ENCODE peak calls at places on chromosomes 2 and 18, in five cellular contexts. Z, I, C, F and M are unnamed samples.

GRCh38 chr2:205930209-205930608 is 155.8 kb downstream of the INO80D start:
- DNase-seq in Z (no peak), C (no peak), F (no peak), I (peak; percentile 43), M (no peak)

GRCh38 chr2:26477126-26477910 is 606 bp downstream of the OTOF start:
- DNase-seq in C (no peak), Z (no peak), F (no peak), I (no peak), M (no peak)

GRCh38 chr2:145598434-145598833 is 1078.5 kb upstream of the ZEB2 start:
- DNase-seq in Z (no peak), F (no peak), C (no peak), I (peak; percentile 68), M (no peak)

GRCh38 chr2:240351826-240352426 is 83.5 kb upstream of the GPC1 start:
- DNase-seq in Z (no peak), C (no peak), F (no peak), I (no peak), M (no peak)

GRCh38 chr2:175203621-175204496 is 22.3 kb upstream of the ATP5MC3 start:
- DNase-seq in Z (no peak), F (no peak), I (peak; percentile 62), C (peak; percentile 67), M (no peak)

GRCh38 chr2:69652206-69652605 is 8.7 kb upstream of the AAK1 start:
- DNase-seq in I (peak; percentile 82), Z (no peak), F (no peak), C (peak; percentile 67), M (no peak)

GRCh38 chr2:148021059-148021985 is at the start of gene MBD5:
- DNase-seq in I (peak; percentile 88), C (peak; percentile 37), Z (peak; percentile 64), F (peak; percentile 55), M (peak; percentile 56)

GRCh38 chr2:129661942-129662341 is 317.5 kb upstream of the RAB6C start:
- DNase-seq in F (no peak), I (no peak), C (no peak), Z (no peak), M (no peak)

GRCh38 chr18:22489694-22490093 is 72.0 kb upstream of the CTAGE1 start:
- DNase-seq in Z (no peak), C (peak; percentile 48), F (no peak), I (peak; percentile 7), M (no peak)

GRCh38 chr2:42100696-42101585 is 53.1 kb downstream of the PKDCC start:
- DNase-seq in C (no peak), F (peak; percentile 71), Z (peak; percentile 82), I (peak; percentile 81), M (peak; percentile 67)

GRCh38 chr18:9673296-9674251 is 34.5 kb upstream of the RAB31 start:
- DNase-seq in F (no peak), C (peak; percentile 97), I (peak; percentile 70), Z (no peak), M (no peak)

GRCh38 chr18:48548404-48548771 is 9.6 kb downstream of the CTIF start:
- DNase-seq in F (no peak), Z (no peak), I (peak; percentile 81), C (no peak), M (no peak)

GRCh38 chr2:10871978-10872377 is 39.8 kb upstream of the KCNF1 start:
- DNase-seq in I (no peak), F (no peak), C (no peak), Z (no peak), M (no peak)

GRCh38 chr2:98702896-98703620 is 27.9 kb downstream of the MGAT4A start:
- DNase-seq in F (no peak), I (no peak), C (no peak), Z (no peak), M (no peak)

GRCh38 chr2:120503206-120503792 is 157.4 kb downstream of the INHBB start:
- DNase-seq in I (no peak), F (no peak), Z (no peak), C (no peak), M (no peak)

GRCh38 chr2:162113771-162114168 is 38.3 kb downstream of the GCG start:
- DNase-seq in I (peak; percentile 82), Z (peak; percentile 53), F (no peak), C (no peak), M (no peak)

GRCh38 chr18:49224130-49224529 is 236.3 kb downstream of the DYM start:
- DNase-seq in F (no peak), I (no peak), Z (no peak), C (no peak), M (no peak)

GRCh38 chr2:31324000-31324633 is 90.2 kb downstream of the EHD3 start:
- DNase-seq in Z (no peak), F (no peak), C (no peak), I (peak; percentile 49), M (no peak)

GRCh38 chr2:129318581-129319421 is 660.7 kb upstream of the RAB6C start:
- DNase-seq in Z (no peak), I (peak; percentile 75), C (peak; percentile 62), F (no peak), M (no peak)

GRCh38 chr2:234178309-234179030 is 128.0 kb downstream of the SPP2 start:
- DNase-seq in Z (no peak), F (no peak), I (peak; percentile 13), C (peak; percentile 77), M (no peak)

GRCh38 chr2:240566203-240567136 is 1.8 kb upstream of the RNPEPL1 start:
- DNase-seq in Z (peak; percentile 97), C (peak; percentile 91), F (peak; percentile 93), I (peak; percentile 81), M (peak; percentile 93)

GRCh38 chr2:117436697-117437096 is 377.8 kb upstream of the DDX18 start:
- DNase-seq in C (no peak), I (no peak), Z (no peak), F (no peak), M (no peak)

GRCh38 chr2:120828066-120828465 is 92.4 kb downstream of the GLI2 start:
- DNase-seq in C (no peak), Z (no peak), I (no peak), F (no peak), M (no peak)

GRCh38 chr2:235614176-235614860 is 120.5 kb downstream of the AGAP1 start:
- DNase-seq in I (no peak), C (no peak), F (no peak), Z (no peak), M (no peak)

DNA sequence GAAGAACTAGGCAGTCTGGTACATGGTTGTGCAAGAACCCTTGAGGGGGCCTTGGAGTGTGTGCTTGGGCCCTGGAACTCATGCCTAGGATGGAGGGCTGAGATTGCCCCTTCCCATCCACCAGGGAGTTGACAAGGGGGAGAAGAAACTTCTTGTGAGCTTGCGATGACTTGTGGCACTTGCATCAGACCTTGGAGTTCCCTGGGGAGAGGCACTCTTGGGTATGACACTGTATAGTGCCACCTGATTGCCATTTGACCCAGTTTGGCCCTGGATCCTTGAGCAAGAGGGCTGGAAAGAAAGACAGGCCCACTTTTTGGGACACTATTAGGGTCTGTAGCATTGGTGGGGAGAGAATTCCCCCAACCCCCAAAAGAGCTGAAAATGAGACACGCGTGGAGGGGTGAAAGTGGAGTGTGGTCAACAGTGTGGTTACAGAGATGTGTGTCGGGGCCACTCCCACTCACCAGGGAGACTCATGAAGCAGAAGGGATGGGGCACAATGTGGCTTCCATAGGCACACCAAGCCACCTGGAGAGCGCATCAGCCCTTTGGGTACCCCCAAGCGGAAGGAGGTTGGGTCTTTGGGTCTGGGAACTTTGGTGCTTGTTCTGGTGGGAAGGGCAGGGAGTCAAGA is 101.3 kb downstream of the MSH2 start:
- DNase-seq in F (no peak), C (no peak), Z (no peak), I (no peak), M (no peak)
- H3K9me3 ChIP-seq in F (no peaks in the 10 kb centered on the region), C (peaks cover 28% of the 10 kb centered on the region), Z (peaks cover 4% of the 10 kb centered on the region), I (peaks cover 27% of the 10 kb centered on the region), M (peaks cover 6% of the 10 kb centered on the region)

GRCh38 chr18:80023173-80023572 is 11.1 kb upstream of the RBFA start:
- DNase-seq in I (no peak), C (peak; percentile 49), F (no peak), Z (no peak), M (no peak)

GRCh38 chr18:80026363-80026762 is 7.9 kb upstream of the RBFA start:
- DNase-seq in C (no peak), Z (no peak), F (no peak), I (no peak), M (no peak)

DNA sequence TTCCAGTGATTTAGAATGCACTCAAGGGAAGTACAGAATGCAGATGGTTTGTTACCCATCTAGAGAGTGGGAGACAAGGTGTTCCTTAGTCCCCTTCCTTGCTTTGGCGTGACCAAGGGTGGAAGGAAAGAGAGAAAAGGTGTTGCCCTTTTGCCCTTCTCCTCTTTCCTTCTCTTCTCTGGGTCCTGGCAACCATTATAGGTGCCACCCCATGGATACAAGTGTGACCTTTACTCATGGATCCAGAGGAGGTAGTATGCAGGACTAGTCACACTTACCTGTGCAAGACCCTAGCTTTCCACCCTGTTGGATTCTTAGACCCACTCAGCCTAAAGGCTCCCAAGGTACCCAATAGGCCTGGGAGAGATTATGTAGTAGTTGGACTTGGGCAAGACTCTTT is 11.6 kb upstream of the RBFA start:
- DNase-seq in Z (no peak), I (peak; percentile 40), F (no peak), C (peak; percentile 9), M (no peak)
- H3K9me3 ChIP-seq in Z (peaks cover 16% of the 10 kb centered on the region), I (peaks cover 51% of the 10 kb centered on the region), F (peaks cover 58% of the 10 kb centered on the region), C (peaks cover 12% of the 10 kb centered on the region), M (peaks cover 31% of the 10 kb centered on the region)

DNA sequence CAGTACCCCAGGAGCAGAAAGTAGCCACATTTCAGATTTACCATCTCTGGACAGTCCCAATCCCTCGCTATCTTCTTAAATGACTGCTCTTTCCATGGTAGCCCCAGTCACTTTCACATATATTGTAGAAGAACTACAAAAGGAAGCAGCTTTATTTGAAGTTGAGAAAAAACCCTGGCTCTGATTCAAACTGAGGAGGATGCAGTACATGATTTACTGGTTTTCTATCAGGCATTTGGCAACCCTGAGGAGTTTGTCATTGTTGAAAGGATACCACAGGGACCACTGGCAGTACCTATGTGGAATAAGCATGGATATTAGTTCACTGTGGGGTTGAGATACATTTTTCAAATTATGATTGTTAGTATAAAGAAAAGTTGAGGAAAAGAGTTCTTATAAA is 640.9 kb upstream of the SETBP1 start:
- DNase-seq in Z (no peak), C (no peak), F (no peak), I (peak; percentile 28), M (no peak)
- H3K9me3 ChIP-seq in Z (peaks cover 1% of the 10 kb centered on the region), C (no peaks in the 10 kb centered on the region), F (no peaks in the 10 kb centered on the region), I (no peaks in the 10 kb centered on the region), M (no peaks in the 10 kb centered on the region)

GRCh38 chr2:225275443-225275842 is 124.1 kb upstream of the NYAP2 start:
- DNase-seq in Z (no peak), F (no peak), C (no peak), I (no peak), M (no peak)

GRCh38 chr2:225270861-225271260 is 128.6 kb upstream of the NYAP2 start:
- DNase-seq in Z (no peak), C (peak; percentile 73), F (no peak), I (peak; percentile 72), M (no peak)

GRCh38 chr2:225276207-225276606 is 123.3 kb upstream of the NYAP2 start:
- DNase-seq in F (no peak), Z (no peak), C (no peak), I (no peak), M (no peak)

GRCh38 chr2:225272173-225272572 is 127.3 kb upstream of the NYAP2 start:
- DNase-seq in C (no peak), F (no peak), Z (no peak), I (no peak), M (no peak)

DNA sequence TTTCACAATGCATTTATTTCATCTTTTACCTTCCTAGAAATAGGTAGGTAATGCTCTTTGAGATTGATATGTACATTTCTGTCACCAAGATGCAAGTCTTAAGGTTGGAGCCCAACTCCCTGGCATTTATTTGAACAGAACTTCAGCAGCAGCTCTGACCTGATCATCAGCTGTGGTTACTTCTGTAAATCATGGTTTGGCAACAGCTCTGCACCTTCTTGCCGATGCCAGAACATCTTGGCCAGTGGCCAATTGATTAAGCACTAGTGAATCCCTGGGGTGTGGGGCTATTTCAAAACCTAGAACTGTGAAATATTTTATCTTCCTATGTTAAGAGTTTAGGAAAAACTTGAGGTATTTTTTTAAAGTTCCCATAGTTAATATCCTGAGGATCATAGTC is 124.8 kb upstream of the NYAP2 start:
- DNase-seq in C (peak; percentile 13), I (peak; percentile 1), F (no peak), Z (no peak), M (no peak)
- H3K9me3 ChIP-seq in C (peaks cover 15% of the 10 kb centered on the region), I (peaks cover 8% of the 10 kb centered on the region), F (no peaks in the 10 kb centered on the region), Z (peaks cover 4% of the 10 kb centered on the region), M (no peaks in the 10 kb centered on the region)